ENCODE peak calls at places on chromosomes 16 and 17, in eight cellular contexts. One of them, this sample, is unnamed.

GRCh38 chr17:78219396-78220150 is 5.5 kb downstream of the BIRC5 start:
- DNase-seq in fibroblast of lung: no peak
- DNase-seq in A549: no peak
- DNase-seq in GM06990: no peak
- DNase-seq in foreskin fibroblast: no peak
- DNase-seq in MM.1S: no peak
- DNase-seq in fibroblast of mammary gland: no peak
- DNase-seq in ascending aorta: no peak
- DNase-seq in this sample: no peak

GRCh38 chr17:79187186-79187585 is 112.6 kb downstream of the ENGASE start:
- DNase-seq in fibroblast of lung: no peak
- DNase-seq in A549: no peak
- DNase-seq in GM06990: no peak
- DNase-seq in foreskin fibroblast: no peak
- DNase-seq in MM.1S: no peak
- DNase-seq in fibroblast of mammary gland: no peak
- DNase-seq in ascending aorta: no peak
- DNase-seq in this sample: no peak

GRCh38 chr16:75506567-75506966 is 11.3 kb upstream of the CHST6 start:
- DNase-seq in fibroblast of lung: peak
- DNase-seq in A549: peak
- DNase-seq in GM06990: no peak
- DNase-seq in foreskin fibroblast: peak
- DNase-seq in MM.1S: no peak
- DNase-seq in fibroblast of mammary gland: peak
- DNase-seq in ascending aorta: peak
- DNase-seq in this sample: no peak

GRCh38 chr16:3193221-3194212 is 5.5 kb downstream of the OR1F1 start:
- DNase-seq in fibroblast of lung: no peak
- DNase-seq in A549: peak
- DNase-seq in GM06990: no peak
- DNase-seq in foreskin fibroblast: no peak
- DNase-seq in MM.1S: no peak
- DNase-seq in fibroblast of mammary gland: no peak
- DNase-seq in ascending aorta: no peak
- DNase-seq in this sample: no peak

GRCh38 chr17:48555616-48556533 is 11.0 kb upstream of the HOXB2 start:
- DNase-seq in fibroblast of lung: peak
- DNase-seq in A549: peak
- DNase-seq in GM06990: no peak
- DNase-seq in foreskin fibroblast: no peak
- DNase-seq in MM.1S: no peak
- DNase-seq in fibroblast of mammary gland: no peak
- DNase-seq in ascending aorta: no peak
- DNase-seq in this sample: no peak

GRCh38 chr16:83814654-83814985 is 6.8 kb downstream of the HSBP1 start:
- DNase-seq in fibroblast of lung: no peak
- DNase-seq in A549: no peak
- DNase-seq in GM06990: no peak
- DNase-seq in foreskin fibroblast: no peak
- DNase-seq in MM.1S: no peak
- DNase-seq in fibroblast of mammary gland: no peak
- DNase-seq in ascending aorta: no peak
- DNase-seq in this sample: no peak

GRCh38 chr17:48148029-48148759 is 40.6 kb downstream of the SNX11 start:
- DNase-seq in fibroblast of lung: no peak
- DNase-seq in A549: no peak
- DNase-seq in GM06990: no peak
- DNase-seq in foreskin fibroblast: peak
- DNase-seq in MM.1S: no peak
- DNase-seq in fibroblast of mammary gland: no peak
- DNase-seq in ascending aorta: no peak
- DNase-seq in this sample: no peak

GRCh38 chr16:1825381-1825863 is 1.2 kb downstream of the HAGH start:
- DNase-seq in fibroblast of lung: no peak
- DNase-seq in A549: no peak
- DNase-seq in GM06990: no peak
- DNase-seq in foreskin fibroblast: no peak
- DNase-seq in MM.1S: no peak
- DNase-seq in fibroblast of mammary gland: no peak
- DNase-seq in ascending aorta: no peak
- DNase-seq in this sample: no peak

GRCh38 chr16:89358030-89359005 is 132.0 kb downstream of the ANKRD11 start:
- DNase-seq in fibroblast of lung: no peak
- DNase-seq in A549: no peak
- DNase-seq in GM06990: no peak
- DNase-seq in foreskin fibroblast: no peak
- DNase-seq in MM.1S: no peak
- DNase-seq in fibroblast of mammary gland: no peak
- DNase-seq in ascending aorta: no peak
- DNase-seq in this sample: no peak

GRCh38 chr17:74356640-74357465 is 4.8 kb downstream of the BTBD17 start:
- DNase-seq in fibroblast of lung: no peak
- DNase-seq in A549: peak
- DNase-seq in GM06990: no peak
- DNase-seq in foreskin fibroblast: no peak
- DNase-seq in MM.1S: no peak
- DNase-seq in fibroblast of mammary gland: no peak
- DNase-seq in ascending aorta: no peak
- DNase-seq in this sample: no peak

GRCh38 chr16:88059701-88060386 is 108.6 kb downstream of the BANP start:
- DNase-seq in fibroblast of lung: no peak
- DNase-seq in A549: no peak
- DNase-seq in GM06990: no peak
- DNase-seq in foreskin fibroblast: no peak
- DNase-seq in MM.1S: no peak
- DNase-seq in fibroblast of mammary gland: no peak
- DNase-seq in ascending aorta: no peak
- DNase-seq in this sample: no peak

GRCh38 chr17:51135956-51136355 is 15.3 kb upstream of the SPAG9 start:
- DNase-seq in fibroblast of lung: no peak
- DNase-seq in A549: no peak
- DNase-seq in GM06990: no peak
- DNase-seq in foreskin fibroblast: no peak
- DNase-seq in MM.1S: no peak
- DNase-seq in fibroblast of mammary gland: no peak
- DNase-seq in ascending aorta: no peak
- DNase-seq in this sample: no peak

GRCh38 chr17:57356153-57356721 is 99.9 kb downstream of the MSI2 start:
- DNase-seq in fibroblast of lung: no peak
- DNase-seq in A549: no peak
- DNase-seq in GM06990: peak
- DNase-seq in foreskin fibroblast: no peak
- DNase-seq in MM.1S: peak
- DNase-seq in fibroblast of mammary gland: no peak
- DNase-seq in ascending aorta: no peak
- DNase-seq in this sample: no peak

GRCh38 chr17:42681976-42682375 is 333 bp upstream of the CCR10 start:
- DNase-seq in fibroblast of lung: no peak
- DNase-seq in A549: no peak
- DNase-seq in GM06990: no peak
- DNase-seq in foreskin fibroblast: no peak
- DNase-seq in MM.1S: no peak
- DNase-seq in fibroblast of mammary gland: no peak
- DNase-seq in ascending aorta: no peak
- DNase-seq in this sample: no peak

GRCh38 chr17:38707678-38708351 is 2.7 kb downstream of the MLLT6 start:
- DNase-seq in fibroblast of lung: no peak
- DNase-seq in A549: no peak
- DNase-seq in GM06990: no peak
- DNase-seq in foreskin fibroblast: no peak
- DNase-seq in MM.1S: no peak
- DNase-seq in fibroblast of mammary gland: no peak
- DNase-seq in ascending aorta: no peak
- DNase-seq in this sample: no peak

GRCh38 chr16:21656795-21657768 is 4.7 kb upstream of the IGSF6 start:
- DNase-seq in fibroblast of lung: peak
- DNase-seq in A549: peak
- DNase-seq in GM06990: peak
- DNase-seq in foreskin fibroblast: peak
- DNase-seq in MM.1S: peak
- DNase-seq in fibroblast of mammary gland: peak
- DNase-seq in ascending aorta: no peak
- DNase-seq in this sample: no peak

GRCh38 chr17:82300707-82301270 is 16.6 kb downstream of the CD7 start:
- DNase-seq in fibroblast of lung: peak
- DNase-seq in A549: peak
- DNase-seq in GM06990: peak
- DNase-seq in foreskin fibroblast: peak
- DNase-seq in MM.1S: peak
- DNase-seq in fibroblast of mammary gland: peak
- DNase-seq in ascending aorta: peak
- DNase-seq in this sample: no peak

GRCh38 chr16:3198334-3199072 is 10.5 kb downstream of the OR1F1 start:
- DNase-seq in fibroblast of lung: no peak
- DNase-seq in A549: peak
- DNase-seq in GM06990: no peak
- DNase-seq in foreskin fibroblast: no peak
- DNase-seq in MM.1S: no peak
- DNase-seq in fibroblast of mammary gland: no peak
- DNase-seq in ascending aorta: no peak
- DNase-seq in this sample: no peak

DNA sequence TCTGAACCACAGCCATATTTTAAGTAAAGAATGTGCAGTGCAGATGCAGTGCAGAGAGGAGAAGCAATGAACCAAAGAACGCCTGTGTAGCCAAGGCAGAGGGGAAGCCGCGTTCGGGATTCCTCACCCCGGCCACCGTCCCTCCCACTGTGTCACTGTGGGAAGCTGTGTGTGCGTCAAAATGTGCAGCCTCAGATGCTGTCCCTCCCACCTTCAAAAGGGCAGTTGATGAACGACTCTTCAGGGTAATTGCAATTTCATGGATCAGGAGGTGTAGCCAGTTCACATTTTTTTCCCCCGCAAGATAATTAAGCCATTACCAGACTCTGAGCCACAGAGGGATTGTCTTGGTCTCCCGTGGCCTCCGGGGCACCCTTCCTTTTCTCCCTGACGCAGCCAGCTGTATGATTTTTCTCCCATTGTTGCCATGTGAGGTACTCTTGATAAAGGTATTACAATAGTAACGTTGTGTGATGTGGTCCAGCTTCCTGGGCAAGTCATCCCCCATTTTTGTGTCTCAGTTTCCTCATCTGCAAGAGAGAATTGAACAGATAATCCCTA is 190.0 kb downstream of the FOXL1 start:
- DNase-seq in fibroblast of lung: peak
- DNase-seq in A549: no peak
- DNase-seq in GM06990: no peak
- DNase-seq in foreskin fibroblast: no peak
- DNase-seq in MM.1S: no peak
- DNase-seq in fibroblast of mammary gland: no peak
- DNase-seq in ascending aorta: no peak
- DNase-seq in this sample: no peak
- TF ChIP-seq CTCF in fibroblast of lung: no peak
- TF ChIP-seq CTCF in A549: no peak
- TF ChIP-seq CTCF in GM06990: no peak
- TF ChIP-seq CTCF in foreskin fibroblast: no peak
- TF ChIP-seq CTCF in MM.1S: no peak
- TF ChIP-seq CTCF in fibroblast of mammary gland: no peak
- TF ChIP-seq CTCF in ascending aorta: no peak
- TF ChIP-seq CTCF in this sample: no peak

GRCh38 chr16:58339452-58339938 is 44.7 kb upstream of the PRSS54 start:
- DNase-seq in fibroblast of lung: peak
- DNase-seq in A549: peak
- DNase-seq in GM06990: no peak
- DNase-seq in foreskin fibroblast: peak
- DNase-seq in MM.1S: no peak
- DNase-seq in fibroblast of mammary gland: peak
- DNase-seq in ascending aorta: no peak
- DNase-seq in this sample: no peak
- TF ChIP-seq CTCF in fibroblast of lung: peak
- TF ChIP-seq CTCF in A549: peak
- TF ChIP-seq CTCF in GM06990: no peak
- TF ChIP-seq CTCF in foreskin fibroblast: peak
- TF ChIP-seq CTCF in MM.1S: peak
- TF ChIP-seq CTCF in fibroblast of mammary gland: peak
- TF ChIP-seq CTCF in ascending aorta: no peak
- TF ChIP-seq CTCF in this sample: peak

DNA sequence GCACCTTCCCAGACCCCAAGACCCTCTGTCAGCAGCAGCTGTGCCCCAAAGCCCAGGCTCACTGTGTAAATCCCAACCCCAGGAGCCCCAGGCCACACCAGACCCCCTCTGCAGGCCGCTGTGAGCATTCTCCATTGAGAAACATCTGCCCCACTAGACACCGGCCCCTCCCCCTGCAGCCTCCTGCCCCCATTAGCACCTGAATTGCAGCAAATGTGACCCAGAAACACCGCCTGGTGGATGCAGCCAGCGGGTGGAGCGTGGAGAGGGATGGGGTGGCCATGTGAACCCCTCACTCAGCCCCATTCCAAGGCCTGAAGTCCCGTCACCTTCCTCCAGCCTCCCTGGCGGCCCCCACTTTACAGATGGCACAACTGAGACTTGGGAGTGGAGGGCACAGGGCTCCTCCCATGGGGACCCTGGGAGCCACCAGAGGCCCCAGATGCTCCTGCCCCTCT is 2.2 kb downstream of the UBALD1 start:
- DNase-seq in fibroblast of lung: no peak
- DNase-seq in A549: no peak
- DNase-seq in GM06990: no peak
- DNase-seq in foreskin fibroblast: no peak
- DNase-seq in MM.1S: no peak
- DNase-seq in fibroblast of mammary gland: no peak
- DNase-seq in ascending aorta: no peak
- DNase-seq in this sample: no peak
- TF ChIP-seq CTCF in fibroblast of lung: peak
- TF ChIP-seq CTCF in A549: no peak
- TF ChIP-seq CTCF in GM06990: no peak
- TF ChIP-seq CTCF in foreskin fibroblast: no peak
- TF ChIP-seq CTCF in MM.1S: no peak
- TF ChIP-seq CTCF in fibroblast of mammary gland: no peak
- TF ChIP-seq CTCF in ascending aorta: no peak
- TF ChIP-seq CTCF in this sample: no peak

DNA sequence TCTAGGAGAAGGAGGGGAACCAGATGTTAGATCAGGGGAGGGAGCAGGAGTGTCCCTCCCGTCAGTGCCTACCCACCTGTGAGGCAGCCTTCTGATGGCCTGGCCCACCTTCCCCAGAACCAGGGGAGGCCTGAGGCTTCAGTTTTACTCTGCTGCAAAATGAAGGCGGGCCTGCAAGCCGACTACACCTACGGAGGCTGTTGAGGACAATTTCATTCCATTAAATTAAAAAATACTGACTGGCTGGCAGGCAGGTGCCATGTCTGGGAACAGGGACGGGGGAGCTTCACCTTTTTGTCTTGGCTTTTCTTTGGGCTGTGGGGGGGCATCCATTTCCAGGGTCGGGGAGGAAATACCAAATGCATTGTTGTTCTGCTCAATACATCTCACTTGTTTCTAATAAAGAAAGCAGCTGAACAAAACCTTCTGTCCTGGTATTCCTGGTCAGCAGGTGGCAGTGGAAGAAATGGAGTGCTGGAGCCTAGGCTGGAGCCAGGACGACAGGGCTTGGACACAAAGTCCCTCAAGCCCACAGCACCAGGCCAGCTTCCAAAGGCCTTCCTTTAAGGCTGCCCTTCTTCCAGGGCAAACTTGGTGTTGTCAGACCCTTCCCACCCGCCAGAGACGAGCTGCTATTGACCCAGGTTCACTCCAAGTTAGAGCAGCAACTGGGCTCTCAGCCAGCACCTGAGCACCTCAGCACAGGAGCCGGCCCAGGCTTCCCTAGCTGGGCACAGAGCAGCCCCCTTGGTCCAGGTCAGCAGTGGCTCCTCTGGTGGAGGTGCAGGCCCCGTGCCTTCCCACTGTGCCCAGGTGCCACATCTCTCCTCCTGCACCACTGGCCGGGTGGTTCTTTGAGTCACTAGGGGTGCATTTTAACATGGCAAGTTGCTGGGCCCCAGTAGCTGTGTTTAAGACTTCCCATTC is 23.5 kb downstream of the PLCD3 start:
- DNase-seq in fibroblast of lung: no peak
- DNase-seq in A549: peak
- DNase-seq in GM06990: no peak
- DNase-seq in foreskin fibroblast: peak
- DNase-seq in MM.1S: no peak
- DNase-seq in fibroblast of mammary gland: no peak
- DNase-seq in ascending aorta: no peak
- DNase-seq in this sample: no peak
- TF ChIP-seq CTCF in fibroblast of lung: peak
- TF ChIP-seq CTCF in A549: peak
- TF ChIP-seq CTCF in GM06990: no peak
- TF ChIP-seq CTCF in foreskin fibroblast: peak
- TF ChIP-seq CTCF in MM.1S: no peak
- TF ChIP-seq CTCF in fibroblast of mammary gland: no peak
- TF ChIP-seq CTCF in ascending aorta: no peak
- TF ChIP-seq CTCF in this sample: peak

This sample was measured in LNCaP clone FGC.